ENCODE peak calls at places on chromosomes 3 and 15, in five cellular contexts. S, W, E, C and O are unnamed samples.

GRCh38 chr3:48738926-48739616 is 22.1 kb upstream of the IP6K2 start:
- DNase-seq in S (no peak), E (no peak), C (no peak), W (no peak), O (no peak)

GRCh38 chr3:136621628-136622027 is 130.6 kb downstream of the STAG1 start:
- DNase-seq in C (no peak), E (no peak), W (no peak), S (no peak), O (no peak)

GRCh38 chr3:53195602-53196574 is 34.9 kb downstream of the PRKCD start:
- DNase-seq in E (peak), S (peak), C (peak), W (peak), O (peak)

GRCh38 chr3:29977360-29977759 is 629.0 kb upstream of the TGFBR2 start:
- DNase-seq in W (no peak), S (no peak), C (no peak), E (no peak), O (no peak)

GRCh38 chr3:139835830-139836655 is 98.9 kb upstream of the CLSTN2 start:
- DNase-seq in W (no peak), E (no peak), S (no peak), C (no peak), O (no peak)

GRCh38 chr15:27906802-27907201 is 192.3 kb downstream of the OCA2 start:
- DNase-seq in E (no peak), S (no peak), W (no peak), C (no peak), O (no peak)

GRCh38 chr3:54240-54639 is 142.3 kb upstream of the CHL1 start:
- DNase-seq in W (no peak), S (no peak), C (no peak), E (no peak), O (no peak)

GRCh38 chr15:29208352-29208751 is 61.3 kb downstream of the NSMCE3 start:
- DNase-seq in C (peak), S (no peak), E (no peak), W (no peak), O (no peak)

GRCh38 chr15:36175781-36176211 is 403.6 kb upstream of the CDIN1 start:
- DNase-seq in E (no peak), W (no peak), S (no peak), C (no peak), O (peak)

GRCh38 chr3:73192036-73192738 is 130.7 kb downstream of the EBLN2 start:
- DNase-seq in S (no peak), E (no peak), W (no peak), C (peak), O (no peak)

GRCh38 chr15:64844576-64845140 is 2.9 kb downstream of the PLEKHO2 start:
- DNase-seq in S (peak), W (peak), E (no peak), C (no peak), O (no peak)

GRCh38 chr3:51622868-51623267 is 48.2 kb upstream of the TEX264 start:
- DNase-seq in S (no peak), W (no peak), C (peak), E (no peak), O (no peak)

GRCh38 chr3:104907507-104907906 is 459.2 kb upstream of the ALCAM start:
- DNase-seq in E (no peak), C (peak), S (no peak), W (no peak), O (no peak)

GRCh38 chr3:46599590-46599989 is 12.7 kb upstream of the FAM240A start:
- DNase-seq in W (no peak), E (no peak), S (no peak), C (no peak), O (no peak)

GRCh38 chr3:192409838-192410683 is 317.3 kb downstream of the FGF12 start:
- DNase-seq in W (no peak), E (no peak), C (peak), S (no peak), O (no peak)

GRCh38 chr3:190892328-190893011 is 30.0 kb upstream of the GMNC start:
- DNase-seq in E (no peak), W (no peak), S (no peak), C (peak), O (no peak)

GRCh38 chr15:101498076-101498730 is 8.7 kb upstream of the PCSK6 start:
- DNase-seq in E (no peak), W (no peak), C (no peak), S (no peak), O (no peak)

GRCh38 chr15:41791970-41792637 is 17.8 kb downstream of the MAPKBP1 start:
- DNase-seq in C (peak), E (no peak), W (no peak), S (no peak), O (no peak)

GRCh38 chr15:81491414-81492101 is 117.5 kb upstream of the TMC3 start:
- DNase-seq in W (no peak), S (no peak), E (no peak), C (no peak), O (no peak)

GRCh38 chr3:127101411-127102067 is 91.4 kb upstream of the PRR23E start:
- DNase-seq in C (no peak), S (no peak), E (no peak), W (no peak), O (no peak)

GRCh38 chr3:9690451-9691450 is 12.9 kb upstream of the CPNE9 start:
- DNase-seq in E (no peak), W (no peak), C (no peak), S (no peak), O (no peak)

GRCh38 chr3:188631291-188632010 is 477.5 kb downstream of the LPP start:
- DNase-seq in C (peak), W (no peak), E (no peak), S (no peak), O (no peak)

GRCh38 chr3:127427169-127427655 is 139.4 kb upstream of the PRR20G start:
- DNase-seq in E (no peak), W (no peak), S (no peak), C (no peak), O (no peak)

GRCh38 chr3:170585008-170585936 is 603 bp downstream of the SLC7A14 start:
- DNase-seq in S (no peak), E (no peak), C (no peak), W (no peak), O (no peak)

GRCh38 chr3:71476950-71477349 is 106.6 kb downstream of the FOXP1 start:
- DNase-seq in W (no peak), C (no peak), S (no peak), E (no peak), O (no peak)

GRCh38 chr3:52404391-52404790 is 40.5 kb downstream of the SEMA3G start:
- DNase-seq in W (no peak), S (no peak), E (no peak), C (no peak), O (no peak)

GRCh38 chr3:45795509-45795881 is 841 bp downstream of the SLC6A20 start:
- DNase-seq in W (no peak), E (no peak), S (no peak), C (no peak), O (no peak)

GRCh38 chr3:26145769-26146168 is 355.9 kb downstream of the OXSM start:
- DNase-seq in C (no peak), E (no peak), W (no peak), S (no peak), O (no peak)

GRCh38 chr3:185552358-185552877 is at the start of gene LIPH:
- DNase-seq in C (peak), W (no peak), S (no peak), E (no peak), O (no peak)

GRCh38 chr3:184680411-184680990 is 31.4 kb downstream of the MAGEF1 start:
- DNase-seq in W (no peak), C (no peak), S (no peak), E (no peak), O (no peak)

GRCh38 chr3:78660958-78661357 is 1106.8 kb downstream of the ROBO1 start:
- DNase-seq in C (peak), W (no peak), E (peak), S (no peak), O (no peak)

GRCh38 chr3:29871087-29871486 is 590.2 kb downstream of the RBMS3 start:
- DNase-seq in W (no peak), C (no peak), S (no peak), E (no peak), O (no peak)

GRCh38 chr3:194351080-194351672 is at the start of gene CPN2:
- DNase-seq in S (no peak), E (no peak), W (no peak), C (no peak), O (no peak)

GRCh38 chr15:65326109-65326508 is 21.6 kb downstream of the RNU5B-1 start:
- DNase-seq in S (no peak), E (peak), W (no peak), C (no peak), O (peak)

GRCh38 chr15:57924536-57924935 is 141.0 kb downstream of the ALDH1A2 start:
- DNase-seq in C (no peak), W (no peak), E (no peak), S (no peak), O (no peak)

GRCh38 chr15:57923750-57924149 is 141.8 kb downstream of the ALDH1A2 start:
- DNase-seq in E (no peak), C (no peak), W (no peak), S (no peak), O (no peak)

GRCh38 chr15:57921371-57921770 is 144.1 kb downstream of the ALDH1A2 start:
- DNase-seq in E (no peak), C (no peak), W (no peak), S (no peak), O (no peak)

GRCh38 chr15:57923311-57923710 is 142.2 kb downstream of the ALDH1A2 start:
- DNase-seq in S (no peak), E (peak), C (no peak), W (no peak), O (no peak)

GRCh38 chr15:57922780-57923179 is 142.7 kb downstream of the ALDH1A2 start:
- DNase-seq in E (peak), W (no peak), C (no peak), S (no peak), O (no peak)
- H3K27ac ChIP-seq in E (peak), W (no peak), C (no peak), S (no peak), O (no peak)

GRCh38 chr3:94064243-94064642 is 1.4 kb downstream of the NSUN3 start:
- DNase-seq in W (no peak), S (no peak), E (no peak), C (no peak), O (no peak)
- H3K27ac ChIP-seq in W (no peak), S (peak), E (no peak), C (peak), O (no peak)

DNA sequence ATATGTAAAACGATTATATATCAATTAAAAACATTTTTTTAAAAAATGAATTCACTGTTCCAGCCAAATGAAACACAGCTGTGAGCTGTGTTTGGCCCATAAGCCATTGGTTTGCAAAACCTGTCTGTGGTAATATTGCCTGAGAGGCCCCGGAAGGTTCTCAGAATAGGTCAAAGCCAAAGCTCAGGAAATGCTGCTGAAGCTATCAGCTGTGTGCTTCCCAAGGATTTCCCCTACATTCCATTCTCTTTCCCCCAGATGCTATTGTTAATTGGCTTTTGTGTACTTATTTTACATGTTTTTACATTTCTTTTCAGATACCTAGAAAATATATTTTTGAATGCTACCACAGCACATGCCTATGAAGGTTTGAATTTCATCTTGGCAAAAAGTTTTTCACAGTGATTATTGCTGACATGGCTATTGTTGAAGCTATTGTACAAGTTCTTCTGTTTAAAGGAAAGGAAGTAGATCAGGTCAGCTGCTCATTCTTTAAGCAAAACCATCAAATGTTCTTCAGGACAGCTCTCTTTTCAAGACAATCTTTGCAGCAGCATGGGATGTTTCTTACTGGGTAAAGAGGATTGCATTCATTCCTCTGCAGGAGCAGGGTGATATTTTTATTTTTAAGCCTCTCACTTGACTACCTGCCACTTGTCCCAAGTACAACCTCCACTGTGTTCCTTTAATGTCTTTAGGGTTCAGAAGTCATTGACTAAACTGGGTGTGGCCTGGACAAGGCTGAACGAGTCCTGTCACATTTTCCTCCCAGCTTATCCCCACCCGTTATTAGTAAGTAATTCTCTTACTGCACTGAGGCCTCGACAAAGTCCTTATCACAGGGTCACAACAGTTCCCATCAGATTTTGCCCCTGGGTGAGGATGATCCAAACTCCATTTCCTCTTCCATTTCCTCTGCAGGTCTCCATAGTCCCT is 26.3 kb upstream of the BNC1 start:
- DNase-seq in C (no peak), W (no peak), E (no peak), S (no peak), O (no peak)
- H3K27ac ChIP-seq in C (no peak), W (no peak), E (no peak), S (no peak), O (no peak)

DNA sequence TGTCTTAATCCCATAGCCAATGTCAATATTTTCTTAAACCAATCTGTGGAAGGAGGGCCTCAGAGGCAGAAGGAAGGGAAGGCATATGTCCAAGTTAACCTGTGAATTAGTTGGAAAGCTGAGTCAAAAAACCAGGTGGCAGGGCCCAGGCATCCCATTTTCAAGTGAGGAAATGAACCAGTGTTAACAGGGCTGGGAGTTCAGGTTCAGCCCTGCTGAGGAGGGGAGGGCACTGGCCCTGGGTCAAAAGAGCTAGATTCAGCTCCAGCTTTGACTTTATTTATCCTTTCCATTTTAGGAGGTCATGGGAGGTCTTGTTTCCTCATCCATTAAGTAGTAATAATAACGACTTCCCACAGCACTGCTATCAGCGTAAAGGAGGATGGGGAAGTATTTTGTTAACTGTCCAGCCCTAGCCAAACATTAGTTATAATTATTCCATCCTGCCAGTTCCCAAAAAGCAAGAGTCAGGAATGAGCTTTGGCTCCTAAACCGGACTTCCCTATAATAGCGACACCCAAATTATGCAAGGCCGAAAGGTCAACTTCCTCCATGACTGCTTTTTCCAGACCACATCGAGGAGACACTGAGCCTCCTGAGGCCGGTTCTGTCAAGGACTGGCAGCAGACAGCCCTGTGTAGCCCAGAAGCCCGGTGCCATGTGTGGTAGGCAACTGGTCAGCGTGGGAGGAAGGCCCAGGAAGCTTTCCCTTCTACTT is 3.2 kb downstream of the MASP1 start:
- DNase-seq in W (no peak), C (no peak), E (no peak), S (no peak), O (no peak)
- H3K27ac ChIP-seq in W (no peak), C (no peak), E (no peak), S (no peak), O (no peak)

GRCh38 chr15:62150445-62150844 is 14.6 kb downstream of the C2CD4B start:
- DNase-seq in S (no peak), W (no peak), E (no peak), C (peak), O (no peak)
- H3K27ac ChIP-seq in S (no peak), W (no peak), E (no peak), C (no peak), O (no peak)

DNA sequence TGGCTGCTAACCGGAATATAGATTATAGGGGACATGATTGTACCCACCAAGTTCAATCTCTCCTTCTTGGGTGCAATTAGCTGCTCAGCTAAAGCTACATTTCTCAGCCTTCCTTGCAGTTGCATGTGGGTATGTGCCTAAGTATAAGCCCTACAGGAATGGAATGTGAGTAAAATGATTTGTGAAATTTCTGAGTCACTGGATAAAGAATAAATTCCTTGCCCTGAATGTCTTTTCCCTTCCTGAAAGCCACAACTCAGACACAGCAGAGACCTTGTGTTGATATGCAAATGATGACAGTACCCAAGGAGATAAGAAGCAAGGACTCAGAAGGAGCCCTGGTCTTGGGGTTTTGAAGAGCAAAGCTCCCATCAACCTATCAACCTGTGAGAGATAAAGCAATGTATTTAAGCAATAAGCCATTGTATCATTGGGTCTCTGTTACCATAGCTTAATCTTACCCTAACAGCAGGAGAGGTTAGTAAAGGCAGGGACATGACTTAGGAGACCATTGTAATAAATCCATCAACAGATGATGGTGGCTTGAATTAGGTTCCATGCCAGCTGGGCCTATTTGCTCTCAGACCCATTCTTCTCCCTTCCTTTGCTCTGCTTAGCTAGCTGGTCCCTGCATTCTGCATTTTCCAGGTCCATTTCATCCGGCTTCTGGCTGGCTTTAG is 25.6 kb upstream of the ZNF280D start:
- DNase-seq in E (no peak), C (peak), S (no peak), W (no peak), O (no peak)
- H3K27ac ChIP-seq in E (no peak), C (no peak), S (no peak), W (no peak), O (no peak)

GRCh38 chr15:44706946-44707636 is 4.0 kb downstream of the PATL2 start:
- DNase-seq in W (no peak), E (no peak), S (no peak), C (no peak), O (no peak)
- H3K27ac ChIP-seq in W (no peak), E (no peak), S (no peak), C (no peak), O (no peak)

GRCh38 chr15:33153548-33153947 is 41.0 kb downstream of the FMN1 start:
- DNase-seq in C (no peak), W (no peak), S (no peak), E (no peak), O (no peak)

GRCh38 chr15:33157636-33158035 is 36.9 kb downstream of the FMN1 start:
- DNase-seq in C (no peak), E (no peak), W (no peak), S (no peak), O (no peak)

GRCh38 chr15:33152502-33153109 is 41.9 kb downstream of the FMN1 start:
- DNase-seq in S (no peak), C (no peak), W (no peak), E (no peak), O (no peak)

GRCh38 chr15:33156021-33156420 is 38.5 kb downstream of the FMN1 start:
- DNase-seq in E (no peak), S (no peak), W (no peak), C (no peak), O (no peak)

GRCh38 chr15:33154366-33155166 is 39.9 kb downstream of the FMN1 start:
- DNase-seq in W (no peak), C (peak), E (no peak), S (no peak), O (no peak)
- H3K27ac ChIP-seq in W (no peak), C (no peak), E (no peak), S (no peak), O (peak)